ENCODE peak calls at places on chromosome 3, in five cellular contexts. L is prostate gland, G is WERI-Rb-1, H is NB4, N is endothelial cell of umbilical vein. X is an unnamed sample.

GRCh38 chr3:62128028-62128427 is 245.3 kb downstream of the FEZF2 start:
- DNase-seq in L (no peak), G (no peak), H (peak), N (no peak), X (peak)

GRCh38 chr3:111923821-111924220 is 55.0 kb upstream of the ABHD10 start:
- DNase-seq in L (no peak), G (no peak), H (no peak), N (no peak), X (no peak)

GRCh38 chr3:16503191-16503776 is 10.2 kb downstream of the RFTN1 start:
- DNase-seq in L (no peak), G (no peak), H (no peak), N (no peak), X (peak)

GRCh38 chr3:101284757-101285156 is 35.6 kb downstream of the IMPG2 start:
- DNase-seq in L (no peak), G (no peak), H (no peak), N (no peak), X (no peak)

GRCh38 chr3:110296885-110297284 is 774.7 kb upstream of the NECTIN3 start:
- DNase-seq in L (no peak), G (no peak), H (no peak), N (no peak), X (peak)

GRCh38 chr3:3200632-3201212 is 21.2 kb upstream of the CRBN start:
- DNase-seq in L (peak), G (peak), H (peak), N (peak), X (peak)

GRCh38 chr3:119809249-119810017 is 27.5 kb downstream of the NR1I2 start:
- DNase-seq in L (no peak), G (no peak), H (no peak), N (no peak), X (no peak)

GRCh38 chr3:194265505-194265892 is 85.6 kb downstream of the CPN2 start:
- DNase-seq in L (peak), G (no peak), H (no peak), N (peak), X (peak)

GRCh38 chr3:64214002-64214696 is 11.1 kb downstream of the PRICKLE2 start:
- DNase-seq in L (no peak), G (no peak), H (no peak), N (peak), X (no peak)

GRCh38 chr3:154421067-154421466 is 8.9 kb downstream of the GPR149 start:
- DNase-seq in L (no peak), G (no peak), H (peak), N (peak), X (no peak)

GRCh38 chr3:87710511-87710910 is 348.3 kb downstream of the CGGBP1 start:
- DNase-seq in L (no peak), G (no peak), H (no peak), N (no peak), X (no peak)

GRCh38 chr3:189961525-189962161 is 159.1 kb downstream of the P3H2 start:
- DNase-seq in L (peak), G (peak), H (peak), N (peak), X (peak)

GRCh38 chr3:146702237-146702636 is 97.1 kb upstream of the PLSCR5 start:
- DNase-seq in L (no peak), G (no peak), H (no peak), N (no peak), X (no peak)

GRCh38 chr3:174198199-174198598 is 660.9 kb upstream of the NAALADL2 start:
- DNase-seq in L (no peak), G (no peak), H (no peak), N (peak), X (peak)

GRCh38 chr3:87949879-87950208 is 109.0 kb downstream of the CGGBP1 start:
- DNase-seq in L (no peak), G (no peak), H (no peak), N (no peak), X (no peak)

GRCh38 chr3:138948371-138949001 is 1.5 kb downstream of the FOXL2NB start:
- DNase-seq in L (no peak), G (no peak), H (peak), N (no peak), X (no peak)

GRCh38 chr3:61358364-61358763 is 107.1 kb upstream of the FHIT start:
- DNase-seq in L (peak), G (peak), H (no peak), N (no peak), X (no peak)

GRCh38 chr3:182722938-182723337 is 70.4 kb upstream of the ATP11B start:
- DNase-seq in L (no peak), G (no peak), H (peak), N (no peak), X (no peak)

GRCh38 chr3:83835040-83835439 is 1123.7 kb upstream of the CADM2 start:
- DNase-seq in L (no peak), G (no peak), H (peak), N (no peak), X (no peak)

GRCh38 chr3:53495518-53496501 is 1.4 kb downstream of the CACNA1D start:
- DNase-seq in L (no peak), G (peak), H (no peak), N (no peak), X (peak)

GRCh38 chr3:122754867-122755835 is 38.5 kb downstream of the HSPBAP1 start:
- DNase-seq in L (no peak), G (peak), H (peak), N (peak), X (peak)

GRCh38 chr3:14716593-14716992 is 41.7 kb downstream of the C3orf20 start:
- DNase-seq in L (no peak), G (no peak), H (no peak), N (no peak), X (no peak)

GRCh38 chr3:12353796-12354505 is 65.1 kb downstream of the PPARG start:
- DNase-seq in L (no peak), G (no peak), H (peak), N (no peak), X (peak)

GRCh38 chr3:11566916-11567315 is 76.8 kb downstream of the VGLL4 start:
- DNase-seq in L (no peak), G (peak), H (no peak), N (no peak), X (no peak)

GRCh38 chr3:5057857-5058324 is 64.2 kb upstream of the ARL8B start:
- DNase-seq in L (peak), G (peak), H (peak), N (peak), X (peak)

GRCh38 chr3:48656841-48657281 is 5.8 kb downstream of the CELSR3 start:
- DNase-seq in L (no peak), G (no peak), H (no peak), N (no peak), X (no peak)

GRCh38 chr3:42652611-42653302 is 740 bp upstream of the ZBTB47 start:
- DNase-seq in L (no peak), G (peak), H (peak), N (peak), X (peak)

GRCh38 chr3:42651248-42652091 is 2.0 kb upstream of the ZBTB47 start:
- DNase-seq in L (no peak), G (no peak), H (no peak), N (no peak), X (peak)

GRCh38 chr3:42653303-42653559 is 266 bp upstream of the ZBTB47 start:
- DNase-seq in L (no peak), G (no peak), H (no peak), N (no peak), X (no peak)

GRCh38 chr3:42653560-42654330 is at the start of gene ZBTB47:
- DNase-seq in L (no peak), G (no peak), H (peak), N (peak), X (peak)

GRCh38 chr3:42652251-42652610 is 1.3 kb upstream of the ZBTB47 start:
- DNase-seq in L (no peak), G (no peak), H (no peak), N (no peak), X (no peak)
- H3K4me3 ChIP-seq in L (peak), G (no peak), H (no peak), N (no peak), X (peak)

GRCh38 chr3:121749276-121750086 is at the start of gene GOLGB1:
- DNase-seq in L (peak), G (peak), H (peak), N (peak), X (peak)
- TF ChIP-seq CTCF in L (no peak), G (no peak), H (no peak), N (no peak), X (no peak)

GRCh38 chr3:156681003-156681402 is 6.6 kb downstream of the TIPARP start:
- DNase-seq in L (peak), G (peak), H (peak), N (peak), X (peak)
- H3K4me3 ChIP-seq in L (no peak), G (peak), H (peak), N (no peak), X (peak)

GRCh38 chr3:186783070-186783730 is at the start of gene EIF4A2:
- DNase-seq in L (peak), G (peak), H (peak), N (peak), X (peak)
- TF ChIP-seq CTCF in L (peak), G (no peak), H (no peak), N (no peak), X (no peak)

DNA sequence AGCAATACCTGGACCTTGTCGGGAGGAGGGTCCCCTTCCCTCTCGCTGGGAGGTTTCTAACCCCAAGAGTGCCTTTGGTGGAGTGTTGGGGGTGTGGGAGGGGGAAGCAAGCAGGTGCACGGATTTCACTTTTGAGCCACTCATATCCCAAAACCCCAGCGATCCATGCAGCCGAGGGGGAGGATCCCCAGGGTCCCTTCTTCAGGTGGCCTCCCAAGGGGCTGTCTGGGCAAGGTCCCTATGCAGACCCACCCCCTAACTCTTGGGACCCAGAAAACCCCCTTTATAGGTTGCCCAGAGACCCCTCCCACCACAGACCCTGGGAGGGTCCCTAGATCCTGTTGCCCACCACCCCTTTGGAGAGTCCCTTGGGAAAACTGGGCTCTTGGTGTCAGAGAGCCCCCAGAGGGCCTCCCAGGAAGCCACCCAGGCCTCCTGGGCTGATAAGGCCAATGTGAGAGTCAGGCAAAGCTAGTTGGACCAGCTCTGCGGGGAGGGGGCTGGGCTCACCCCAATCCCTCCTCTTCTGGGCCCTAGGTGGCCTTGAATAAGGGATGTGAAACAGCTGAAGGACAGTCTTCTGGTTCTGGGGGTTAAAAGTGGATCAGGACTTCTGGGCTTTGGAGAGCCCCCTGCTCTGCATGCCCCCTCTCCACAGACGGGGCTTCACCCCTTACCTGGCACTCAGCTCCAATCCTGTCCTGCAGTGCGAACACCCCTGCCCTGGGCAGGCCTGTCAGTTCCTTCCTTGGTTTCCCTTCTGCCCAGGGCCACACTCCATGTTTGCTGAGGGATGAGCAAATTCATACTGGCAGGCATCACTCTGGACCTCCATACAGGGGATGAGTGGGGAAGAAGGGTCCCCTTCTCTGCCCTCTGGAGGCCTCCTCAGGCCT is 932 bp upstream of the PLCD1 start:
- DNase-seq in L (no peak), G (no peak), H (no peak), N (no peak), X (no peak)
- H3K4me3 ChIP-seq in L (peak), G (no peak), H (no peak), N (peak), X (peak)

GRCh38 chr3:70885636-70886035 is 573.2 kb upstream of the MDFIC2 start:
- DNase-seq in L (no peak), G (no peak), H (peak), N (no peak), X (no peak)
- TF ChIP-seq CTCF in L (no peak), G (no peak), H (no peak), N (no peak), X (no peak)

DNA sequence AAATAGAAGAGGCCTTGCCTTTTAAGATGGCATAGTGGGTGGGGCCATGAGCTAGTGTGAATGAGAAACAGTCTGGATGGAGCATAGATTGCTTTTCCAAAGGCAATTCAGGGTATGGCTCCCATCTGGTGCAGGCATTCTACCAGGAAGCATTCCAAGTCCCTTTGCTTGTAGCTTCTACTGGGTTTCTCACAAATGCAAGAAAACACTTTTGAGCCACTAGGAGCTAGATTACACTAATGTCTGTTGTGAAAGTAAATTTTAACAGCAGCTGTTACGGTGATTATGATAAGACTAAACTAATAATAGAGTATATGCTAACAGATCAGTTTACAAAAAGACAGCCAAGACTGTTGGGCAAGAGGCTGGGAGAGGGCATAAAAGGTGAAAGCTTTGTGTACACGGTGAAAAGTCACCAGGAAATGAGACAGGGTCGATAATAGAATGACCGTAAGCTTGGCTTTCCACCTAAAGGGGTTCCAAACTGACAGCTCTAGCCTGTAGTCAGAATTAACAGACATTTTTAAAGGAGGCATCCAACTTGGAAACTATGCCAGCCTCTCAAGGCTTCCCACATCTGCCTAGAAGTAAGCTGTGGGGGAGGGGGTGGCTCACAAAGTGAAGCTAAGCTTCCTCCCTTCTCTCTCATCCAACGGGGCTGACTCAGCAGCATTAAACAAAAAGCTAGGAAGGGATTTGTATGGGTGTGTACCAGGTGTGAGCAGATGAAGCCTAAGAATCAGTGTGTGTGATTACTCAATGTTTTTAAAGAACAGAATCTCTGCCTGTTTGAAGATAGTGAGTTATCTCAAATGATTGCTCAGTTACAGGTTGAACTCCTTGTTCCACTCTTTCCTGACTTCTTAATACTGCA is 61.1 kb upstream of the GPD1L start:
- DNase-seq in L (peak), G (peak), H (peak), N (peak), X (peak)
- H3K4me3 ChIP-seq in L (no peak), G (no peak), H (no peak), N (no peak), X (peak)

X was measured in foreskin fibroblast.